ENCODE peak calls at places on chromosome 1, in nine cellular contexts. M, E, N, R, B, C, X, L and Y are unnamed samples.

GRCh38 chr1:55684131-55684650 is 469.0 kb upstream of the USP24 start:
- DNase-seq in M (no peak), N (no peak), E (no peak), R (no peak), C (no peak), L (no peak), B (no peak), X (no peak), Y (no peak)

GRCh38 chr1:29245876-29246275 is 9.6 kb downstream of the PTPRU start:
- DNase-seq in M (no peak), N (no peak), E (no peak), C (no peak), R (no peak), L (no peak), B (no peak), X (peak; percentile 16), Y (peak; percentile 17)

GRCh38 chr1:207711285-207711684 is 40.6 kb upstream of the CD46 start:
- DNase-seq in L (no peak), B (no peak), E (no peak), N (no peak), X (no peak), C (no peak), M (no peak), R (no peak), Y (peak; percentile 44)

GRCh38 chr1:219917851-219918466 is 10.4 kb downstream of the SLC30A10 start:
- DNase-seq in E (no peak), L (no peak), B (no peak), M (no peak), N (no peak), C (no peak), R (no peak), X (no peak), Y (no peak)

GRCh38 chr1:158509471-158510161 is 37.6 kb downstream of the OR10R2 start:
- DNase-seq in E (no peak), X (no peak), C (no peak), B (no peak), M (no peak), R (no peak), N (no peak), L (no peak), Y (no peak)

GRCh38 chr1:110337704-110338199 is 1.4 kb upstream of the RBM15 start:
- DNase-seq in L (peak; percentile 67), X (no peak), R (no peak), B (peak; percentile 57), M (peak; percentile 43), C (peak; percentile 92), E (peak; percentile 9), N (no peak), Y (peak; percentile 69)

GRCh38 chr1:173823776-173824314 is 628 bp upstream of the DARS2 start:
- DNase-seq in C (no peak), B (no peak), X (no peak), M (no peak), N (no peak), E (no peak), L (no peak), R (no peak), Y (no peak)

GRCh38 chr1:93221913-93222312 is 41.4 kb downstream of the CCDC18 start:
- DNase-seq in M (no peak), N (no peak), X (no peak), R (no peak), B (no peak), E (no peak), L (no peak), C (no peak), Y (no peak)

GRCh38 chr1:22428672-22429071 is 23.0 kb upstream of the ZBTB40 start:
- DNase-seq in M (no peak), L (no peak), C (no peak), N (no peak), R (no peak), B (peak; percentile 58), X (peak; percentile 59), E (no peak), Y (peak; percentile 88)
- H3K4me3 ChIP-seq in M (peak overlapping the region; percentile 61), L (peak overlapping the region; percentile 38), C (peak overlapping the region; percentile 14), N (peak overlapping the region; percentile 50), R (peak overlapping the region; percentile 15), B (peak overlapping the region; percentile 29), X (peak overlapping the region; percentile 37), E (peak overlapping the region; percentile 59), Y (peak overlapping the region; percentile 77)

GRCh38 chr1:51296379-51297357 is 33.7 kb downstream of the TTC39A start:
- DNase-seq in X (peak; percentile 90), B (peak; percentile 60), E (peak; percentile 51), R (peak; percentile 11), C (peak; percentile 90), M (peak; percentile 85), N (peak; percentile 38), L (peak; percentile 99), Y (peak; percentile 74)
- H3K4me3 ChIP-seq in X (no peak overlapping the region), B (peak overlapping the region; percentile 52), E (peak overlapping the region; percentile 6), R (peak overlapping the region; percentile 49), C (no peak overlapping the region), M (peak overlapping the region; percentile 67), N (peak overlapping the region; percentile 79), L (no peak overlapping the region), Y (peak overlapping the region; percentile 40)

GRCh38 chr1:166111430-166111829 is 55.4 kb downstream of the FAM78B start:
- DNase-seq in M (no peak), N (no peak), C (no peak), E (no peak), X (no peak), L (no peak), B (no peak), R (no peak), Y (no peak)
- H3K4me3 ChIP-seq in M (no peak overlapping the region), N (no peak overlapping the region), C (no peak overlapping the region), E (no peak overlapping the region), X (no peak overlapping the region), L (no peak overlapping the region), B (no peak overlapping the region), R (no peak overlapping the region), Y (no peak overlapping the region)

DNA sequence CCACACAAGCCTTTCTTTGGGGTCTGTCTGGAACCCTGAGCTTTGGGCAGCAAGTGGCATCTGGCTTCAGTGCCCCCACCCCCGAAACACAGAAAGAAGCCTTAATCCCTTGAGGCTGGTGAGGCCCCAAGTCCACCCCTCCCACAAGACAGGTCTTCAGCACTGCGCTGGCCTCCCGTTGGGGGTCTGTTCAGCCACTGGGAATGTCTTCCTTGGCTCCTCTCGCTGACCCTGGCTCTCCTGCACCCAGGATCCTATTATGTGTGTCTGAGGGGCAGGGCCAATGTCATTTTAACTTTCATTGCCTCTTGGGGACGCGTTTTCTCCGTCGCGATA is 26.9 kb downstream of the ATP8B2 start:
- DNase-seq in X (no peak), R (no peak), N (no peak), L (no peak), E (no peak), C (no peak), M (no peak), B (peak; percentile 22), Y (no peak)
- H3K4me3 ChIP-seq in X (no peak overlapping the region), R (peak overlapping the region; percentile 45), N (peak overlapping the region; percentile 72), L (peak overlapping the region; percentile 34), E (peak overlapping the region; percentile 76), C (peak overlapping the region; percentile 17), M (peak overlapping the region; percentile 65), B (peak overlapping the region; percentile 69), Y (no peak overlapping the region)

GRCh38 chr1:23376890-23377811 is 7.5 kb upstream of the ZNF436 start:
- DNase-seq in N (no peak), L (no peak), B (no peak), E (no peak), X (peak; percentile 93), M (peak; percentile 54), C (no peak), R (no peak), Y (no peak)
- H3K4me3 ChIP-seq in N (no peak overlapping the region), L (no peak overlapping the region), B (no peak overlapping the region), E (no peak overlapping the region), X (no peak overlapping the region), M (no peak overlapping the region), C (no peak overlapping the region), R (no peak overlapping the region), Y (no peak overlapping the region)

DNA sequence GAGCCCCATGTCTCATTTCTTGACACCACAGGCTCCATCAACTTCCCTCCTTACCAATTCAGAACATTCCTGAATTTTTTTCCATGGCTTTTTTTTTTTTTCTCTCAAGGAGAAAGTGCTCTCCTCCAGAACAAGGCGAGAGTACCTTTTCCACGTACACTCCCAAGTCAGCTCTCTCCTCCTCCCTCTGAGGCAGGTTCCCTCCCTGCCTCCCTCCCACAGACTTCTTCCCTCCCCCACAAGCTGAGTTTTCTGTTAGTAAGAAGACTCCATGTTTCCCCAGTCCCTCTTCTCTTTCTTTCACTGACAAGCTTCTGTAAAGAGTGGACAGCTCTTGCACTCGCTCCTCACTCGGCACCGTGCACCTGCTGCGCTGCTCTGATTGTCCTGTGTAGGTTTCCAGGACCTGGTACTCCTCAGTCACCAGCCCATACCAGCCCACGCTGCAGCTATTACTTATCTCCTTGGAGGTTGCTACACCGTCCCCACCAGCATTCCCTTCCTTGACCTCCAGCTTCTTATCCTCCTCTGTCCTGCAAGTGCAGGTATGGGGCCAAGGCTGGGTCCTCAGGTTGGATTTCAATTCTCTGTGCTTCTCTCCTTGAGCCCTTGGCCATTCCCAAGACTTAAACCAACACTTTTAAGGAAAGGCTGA is 3.8 kb downstream of the TRAF5 start:
- DNase-seq in X (no peak), B (no peak), C (no peak), E (no peak), R (no peak), L (peak; percentile 42), M (no peak), N (no peak), Y (peak; percentile 14)
- H3K4me3 ChIP-seq in X (no peak overlapping the region), B (no peak overlapping the region), C (no peak overlapping the region), E (peak overlapping the region; percentile 79), R (no peak overlapping the region), L (no peak overlapping the region), M (no peak overlapping the region), N (peak overlapping the region; percentile 91), Y (peak overlapping the region; percentile 89)

GRCh38 chr1:214317300-214317699 is 36.3 kb downstream of the SMYD2 start:
- DNase-seq in L (peak; percentile 58), N (no peak), B (no peak), X (no peak), M (no peak), R (no peak), E (no peak), C (no peak), Y (no peak)
- H3K4me3 ChIP-seq in L (no peak overlapping the region), N (no peak overlapping the region), B (no peak overlapping the region), X (no peak overlapping the region), M (no peak overlapping the region), R (no peak overlapping the region), E (no peak overlapping the region), C (no peak overlapping the region), Y (no peak overlapping the region)